ENCODE peak calls at places on chromosomes 3 and 15, in ten cellular contexts. A is spleen, R is ovary, D is tibial nerve, M is stomach, N is endothelial cell of umbilical vein, K is IMR-90, P is transverse colon, H is lower leg skin, U is upper lobe of left lung. G is an unnamed sample.
A peak's percentile ranks its signal among the peaks of the same experiment; 100 is the strongest.

GRCh38 chr15:89444855-89445254 is 51.5 kb downstream of the RHCG start:
- DNase-seq in P (no peak), U (no peak), R (no peak), D (no peak), A (no peak), N (no peak), M (no peak), H (no peak), K (no peak), G (no peak)

GRCh38 chr15:25789206-25789605 is 73.9 kb downstream of the ATP10A start:
- DNase-seq in P (no peak), U (no peak), R (no peak), H (no peak), N (no peak), M (no peak), K (peak; percentile 20), A (no peak), D (no peak), G (no peak)

GRCh38 chr3:173685471-173685870 is 287.9 kb downstream of the NLGN1 start:
- DNase-seq in K (no peak), N (no peak), D (no peak), H (no peak), P (no peak), U (no peak), M (no peak), A (no peak), R (no peak), G (no peak)

GRCh38 chr3:139319428-139320402 is 24.1 kb upstream of the MRPS22 start:
- DNase-seq in U (no peak), A (no peak), M (no peak), D (no peak), K (no peak), R (no peak), N (peak; percentile 5), H (no peak), P (no peak), G (no peak)

GRCh38 chr3:79844176-79844575 is 76.4 kb upstream of the ROBO1 start:
- DNase-seq in R (no peak), K (no peak), P (no peak), N (peak; percentile 71), A (no peak), H (no peak), U (no peak), D (no peak), M (no peak), G (no peak)

GRCh38 chr3:139468407-139468806 is 7.9 kb downstream of the RBP2 start:
- DNase-seq in A (no peak), M (no peak), K (no peak), U (no peak), H (peak; percentile 7), P (no peak), D (no peak), N (no peak), R (no peak), G (no peak)

GRCh38 chr15:43934480-43934879 is 107.7 kb downstream of the WDR76 start:
- DNase-seq in A (no peak), R (no peak), H (no peak), D (no peak), M (no peak), P (no peak), N (no peak), U (no peak), K (peak; percentile 52), G (no peak)

GRCh38 chr15:57503051-57503702 is 88.5 kb upstream of the MYZAP start:
- DNase-seq in N (no peak), P (no peak), R (no peak), A (no peak), M (no peak), D (no peak), H (no peak), K (no peak), U (no peak), G (no peak)

GRCh38 chr3:50227390-50228183 is 8.4 kb upstream of the GNAI2 start:
- DNase-seq in N (peak; percentile 62), R (peak; percentile 93), U (peak; percentile 98), A (peak; percentile 99), H (peak; percentile 90), D (peak; percentile 78), K (peak; percentile 80), M (peak; percentile 95), P (peak; percentile 94), G (peak; percentile 91)

GRCh38 chr3:87305517-87305916 is 29.1 kb upstream of the POU1F1 start:
- DNase-seq in N (no peak), U (no peak), H (no peak), D (no peak), R (no peak), P (no peak), M (no peak), K (no peak), A (no peak), G (no peak)

GRCh38 chr3:87313641-87314040 is 37.3 kb upstream of the POU1F1 start:
- DNase-seq in K (no peak), A (no peak), N (no peak), P (no peak), U (no peak), H (no peak), D (no peak), R (no peak), M (no peak), G (no peak)

GRCh38 chr3:87309601-87310000 is 33.2 kb upstream of the POU1F1 start:
- DNase-seq in U (no peak), D (no peak), N (no peak), R (no peak), K (no peak), M (no peak), H (no peak), P (no peak), A (no peak), G (no peak)

GRCh38 chr3:87311309-87311708 is 34.9 kb upstream of the POU1F1 start:
- DNase-seq in M (no peak), U (no peak), H (no peak), R (no peak), D (no peak), K (no peak), A (no peak), N (no peak), P (no peak), G (no peak)

DNA sequence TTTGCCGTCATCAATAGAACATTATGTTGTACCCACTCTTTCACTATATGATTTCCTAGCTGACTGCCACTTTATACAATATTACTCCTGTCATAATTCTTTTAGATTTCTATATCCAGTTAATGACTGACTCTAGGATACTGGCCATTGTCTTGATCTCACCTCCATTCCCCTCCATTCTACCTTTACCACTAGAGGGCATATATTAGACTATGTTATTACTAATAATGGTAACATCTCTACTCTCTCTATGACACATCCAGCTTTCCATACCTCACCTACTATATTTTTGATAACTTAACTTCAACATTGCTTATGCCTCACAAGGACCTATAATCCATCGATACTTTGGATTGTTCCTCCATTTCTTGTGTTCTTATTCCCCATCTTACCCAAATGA is 31.4 kb upstream of the POU1F1 start:
- DNase-seq in U (no peak), M (no peak), N (no peak), K (no peak), D (no peak), A (no peak), H (no peak), R (no peak), P (no peak), G (no peak)
- TF ChIP-seq CTCF in U (no peak), M (no peak), N (peak; percentile 12), K (peak; percentile 26), D (no peak), A (no peak), H (no peak), R (no peak), P (no peak), G (no peak)

GRCh38 chr3:71376499-71376898 is 207.0 kb downstream of the FOXP1 start:
- DNase-seq in U (no peak), M (no peak), P (no peak), H (no peak), N (no peak), A (no peak), D (no peak), K (no peak), R (no peak), G (no peak)
- TF ChIP-seq POLR2A in U (no peak), M (no peak), P (no peak), H (no peak), N (no peak), A (no peak), D (no peak), K (no peak), R (no peak), G (no peak)

GRCh38 chr3:15404767-15405166 is 22.6 kb downstream of the METTL6 start:
- DNase-seq in M (no peak), N (no peak), H (no peak), U (no peak), K (no peak), R (no peak), D (no peak), P (no peak), A (no peak), G (no peak)

GRCh38 chr3:15405448-15406050 is 21.8 kb downstream of the METTL6 start:
- DNase-seq in N (peak; percentile 71), M (no peak), R (no peak), H (no peak), K (peak; percentile 71), U (no peak), A (no peak), P (no peak), D (no peak), G (peak; percentile 51)

GRCh38 chr3:15403965-15404364 is 23.4 kb downstream of the METTL6 start:
- DNase-seq in D (no peak), R (no peak), P (no peak), A (no peak), U (no peak), N (no peak), H (no peak), K (no peak), M (no peak), G (no peak)

GRCh38 chr3:15399970-15400369 is 27.4 kb downstream of the METTL6 start:
- DNase-seq in D (no peak), K (no peak), P (no peak), R (no peak), A (no peak), H (no peak), U (no peak), M (no peak), N (no peak), G (no peak)

GRCh38 chr3:15401936-15402335 is 25.4 kb downstream of the METTL6 start:
- DNase-seq in H (no peak), D (no peak), M (no peak), U (no peak), K (no peak), R (no peak), N (no peak), P (no peak), A (no peak), G (no peak)
- H3K4me3 ChIP-seq in H (no peak overlapping the region), D (no peak overlapping the region), M (no peak overlapping the region), U (no peak overlapping the region), K (no peak overlapping the region), R (no peak overlapping the region), N (no peak overlapping the region), P (no peak overlapping the region), A (no peak overlapping the region), G (no peak overlapping the region)

DNA sequence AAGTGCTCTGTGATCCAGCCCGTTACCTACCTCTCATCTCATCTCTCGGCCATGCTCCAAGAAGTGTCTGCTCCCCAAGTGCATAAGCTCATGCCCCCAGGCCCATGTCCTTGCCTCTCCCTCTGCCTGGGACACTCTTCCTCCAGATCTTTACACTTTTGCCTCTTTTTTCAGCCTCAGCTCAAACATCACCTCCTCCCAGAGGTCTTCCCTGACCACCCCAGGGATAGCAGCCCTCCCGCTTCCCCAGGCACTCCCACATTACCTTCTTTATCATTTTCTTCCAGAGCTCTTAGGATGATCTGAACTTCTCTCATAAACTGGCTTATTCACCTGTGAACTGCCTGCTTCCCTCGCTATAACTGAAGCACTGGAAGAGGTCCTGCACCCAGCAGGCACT is 2.7 kb upstream of the FURIN start:
- DNase-seq in P (no peak), N (no peak), R (no peak), K (no peak), U (no peak), H (no peak), A (no peak), D (no peak), M (no peak), G (no peak)
- TF ChIP-seq CTCF in P (no peak), N (no peak), R (no peak), K (no peak), U (no peak), H (no peak), A (no peak), D (no peak), M (no peak), G (no peak)

G was measured in adrenal gland.